ENCODE peak calls at places on chromosomes 16 and 17, in five cellular contexts. C is AG08395, H is mesendoderm, V is small intestine, G is NCI-H1436. B is an unnamed sample.

GRCh38 chr16:75044800-75045361 is 46.1 kb downstream of the ZNRF1 start:
- DNase-seq in C (peak), H (no peak), V (no peak), G (no peak), B (no peak)

GRCh38 chr17:77881545-77881944 is 77.0 kb upstream of the TNRC6C start:
- DNase-seq in C (peak), H (peak), V (peak), G (no peak), B (peak)

GRCh38 chr17:19996502-19996901 is 12.7 kb upstream of the SPECC1 start:
- DNase-seq in C (no peak), H (no peak), V (no peak), G (no peak), B (no peak)

GRCh38 chr17:74442670-74443515 is 11.0 kb downstream of the GPRC5C start:
- DNase-seq in C (peak), H (no peak), V (peak), G (peak), B (no peak)

GRCh38 chr17:48307814-48308411 is 122.1 kb downstream of the SKAP1 start:
- DNase-seq in C (peak), H (peak), V (peak), G (peak), B (peak)

GRCh38 chr16:2147981-2148671 is at the start of gene RAB26:
- DNase-seq in C (peak), H (peak), V (peak), G (peak), B (peak)

GRCh38 chr16:83002351-83003334 is 375.9 kb downstream of the CDH13 start:
- DNase-seq in C (peak), H (peak), V (no peak), G (no peak), B (peak)

GRCh38 chr16:77918792-77919707 is 103.3 kb upstream of the CLEC3A start:
- DNase-seq in C (no peak), H (no peak), V (no peak), G (no peak), B (peak)

GRCh38 chr17:67506966-67507365 is 129.9 kb downstream of the PITPNC1 start:
- DNase-seq in C (peak), H (no peak), V (no peak), G (no peak), B (peak)

GRCh38 chr17:68777243-68777855 is 176.2 kb upstream of the FAM20A start:
- DNase-seq in C (peak), H (peak), V (peak), G (peak), B (peak)

GRCh38 chr17:77318491-77319210 is 177.9 kb downstream of the SEC14L1 start:
- DNase-seq in C (peak), H (peak), V (peak), G (no peak), B (peak)

GRCh38 chr16:22322021-22322471 is 24.8 kb downstream of the POLR3E start:
- DNase-seq in C (no peak), H (no peak), V (no peak), G (no peak), B (no peak)

GRCh38 chr16:87835882-87836331 is 33.4 kb downstream of the SLC7A5 start:
- DNase-seq in C (no peak), H (no peak), V (no peak), G (no peak), B (no peak)

GRCh38 chr16:72468582-72468981 is 296.6 kb upstream of the PMFBP1 start:
- DNase-seq in C (no peak), H (no peak), V (peak), G (no peak), B (peak)